ENCODE peak calls at places on chromosomes 4 and X, in five cellular contexts. S is stomach; J is GM23338; B is right atrium auricular region; C is CD4-positive, alpha-beta T cell. A is an unnamed sample. For H3K27me3, the result is how much of the 10 kb centered on the place peaks cover.

GRCh38 chrX:151901821-151902220 is 10.9 kb upstream of the MAGEA4 start:
- DNase-seq in S (no peak), J (no peak), B (no peak), C (no peak), A (no peak)

GRCh38 chrX:15838017-15838416 is 16.6 kb downstream of the AP1S2 start:
- DNase-seq in S (no peak), J (peak), B (no peak), C (no peak), A (no peak)

GRCh38 chr4:150656882-150657281 is 74.9 kb downstream of the MAB21L2 start:
- DNase-seq in S (no peak), J (no peak), B (no peak), C (no peak), A (no peak)

GRCh38 chr4:14669418-14669817 is 332.9 kb upstream of the CPEB2 start:
- DNase-seq in S (no peak), J (no peak), B (no peak), C (no peak), A (no peak)

GRCh38 chr4:102500371-102501175 is 586 bp upstream of the NFKB1 start:
- DNase-seq in S (peak), J (peak), B (peak), C (peak), A (no peak)

GRCh38 chr4:54281060-54281781 is 52.1 kb downstream of the PDGFRA start:
- DNase-seq in S (peak), J (peak), B (peak), C (no peak), A (peak)

GRCh38 chr4:189784651-189785050 is 156.0 kb upstream of the FRG1 start:
- DNase-seq in S (no peak), J (no peak), B (no peak), C (no peak), A (no peak)

GRCh38 chr4:112214397-112215264 is 17.0 kb upstream of the AP1AR start:
- DNase-seq in S (no peak), J (peak), B (no peak), C (no peak), A (no peak)

GRCh38 chrX:49067285-49068120 is 6.3 kb downstream of the PRAF2 start:
- DNase-seq in S (no peak), J (no peak), B (no peak), C (no peak), A (no peak)

GRCh38 chr4:3197366-3198105 is 51.4 kb upstream of the MSANTD1 start:
- DNase-seq in S (no peak), J (no peak), B (no peak), C (no peak), A (no peak)

GRCh38 chr4:78310056-78310731 is 241.4 kb upstream of the ANXA3 start:
- DNase-seq in S (no peak), J (no peak), B (no peak), C (no peak), A (no peak)

GRCh38 chr4:102308032-102308799 is 37.1 kb downstream of the SLC39A8 start:
- DNase-seq in S (no peak), J (no peak), B (no peak), C (no peak), A (no peak)

GRCh38 chrX:34656842-34657780 is at the start of gene TMEM47:
- DNase-seq in S (peak), J (peak), B (peak), C (no peak), A (no peak)

GRCh38 chrX:129678176-129678880 is 23.6 kb upstream of the APLN start:
- DNase-seq in S (peak), J (peak), B (no peak), C (peak), A (no peak)

GRCh38 chrX:39497717-39498265 is 600.0 kb downstream of the BCOR start:
- DNase-seq in S (no peak), J (no peak), B (no peak), C (no peak), A (no peak)

GRCh38 chr4:56803473-56803872 is 18.0 kb downstream of the SPINK2 start:
- DNase-seq in S (no peak), J (no peak), B (no peak), C (no peak), A (no peak)

GRCh38 chrX:12360389-12360788 is 222.1 kb downstream of the FRMPD4 start:
- DNase-seq in S (no peak), J (no peak), B (no peak), C (no peak), A (no peak)

GRCh38 chrX:110301194-110301593 is 16.7 kb downstream of the AMMECR1 start:
- DNase-seq in S (no peak), J (no peak), B (no peak), C (no peak), A (no peak)

GRCh38 chr4:100679926-100680325 is 162.1 kb upstream of the EMCN start:
- DNase-seq in S (no peak), J (no peak), B (no peak), C (no peak), A (no peak)

GRCh38 chrX:123087326-123087725 is 96.8 kb upstream of the GRIA3 start:
- DNase-seq in S (no peak), J (no peak), B (no peak), C (no peak), A (no peak)

GRCh38 chr4:141637565-141637964 is 1.2 kb downstream of the IL15 start:
- DNase-seq in S (no peak), J (no peak), B (no peak), C (no peak), A (no peak)

GRCh38 chr4:36256398-36256828 is 12.1 kb upstream of the ARAP2 start:
- DNase-seq in S (no peak), J (no peak), B (no peak), C (no peak), A (no peak)

GRCh38 chr4:186627226-186627865 is 72.0 kb upstream of the MTNR1A start:
- DNase-seq in S (no peak), J (peak), B (no peak), C (no peak), A (no peak)

GRCh38 chr4:8198206-8198905 is 734 bp upstream of the SH3TC1 start:
- DNase-seq in S (peak), J (no peak), B (no peak), C (no peak), A (no peak)

GRCh38 chrX:108722561-108722960 is 13.8 kb downstream of the IRS4 start:
- DNase-seq in S (no peak), J (no peak), B (no peak), C (no peak), A (no peak)

GRCh38 chr4:34492414-34492813 is 1751.9 kb downstream of the ARAP2 start:
- DNase-seq in S (no peak), J (no peak), B (no peak), C (no peak), A (no peak)

GRCh38 chrX:15241258-15241657 is 28.6 kb downstream of the ASB9 start:
- DNase-seq in S (no peak), J (no peak), B (no peak), C (no peak), A (no peak)

GRCh38 chr4:113300384-113301011 is 251.0 kb downstream of the ANK2 start:
- DNase-seq in S (no peak), J (peak), B (peak), C (no peak), A (no peak)

GRCh38 chrX:85698921-85699320 is 319.5 kb upstream of the POF1B start:
- DNase-seq in S (no peak), J (peak), B (no peak), C (no peak), A (no peak)

GRCh38 chrX:1289535-1289934 is 20.9 kb downstream of the CSF2RA start:
- DNase-seq in S (no peak), J (no peak), B (no peak), C (no peak), A (no peak)

GRCh38 chr4:25941441-25941840 is 27.4 kb downstream of the SMIM20 start:
- DNase-seq in S (no peak), J (no peak), B (no peak), C (no peak), A (no peak)

GRCh38 chr4:25936696-25937095 is 22.7 kb downstream of the SMIM20 start:
- DNase-seq in S (no peak), J (no peak), B (no peak), C (no peak), A (no peak)

GRCh38 chr4:25938251-25939186 is 24.5 kb downstream of the SMIM20 start:
- DNase-seq in S (no peak), J (no peak), B (peak), C (no peak), A (no peak)

GRCh38 chr4:25937801-25938200 is 23.8 kb downstream of the SMIM20 start:
- DNase-seq in S (no peak), J (no peak), B (no peak), C (no peak), A (no peak)

DNA sequence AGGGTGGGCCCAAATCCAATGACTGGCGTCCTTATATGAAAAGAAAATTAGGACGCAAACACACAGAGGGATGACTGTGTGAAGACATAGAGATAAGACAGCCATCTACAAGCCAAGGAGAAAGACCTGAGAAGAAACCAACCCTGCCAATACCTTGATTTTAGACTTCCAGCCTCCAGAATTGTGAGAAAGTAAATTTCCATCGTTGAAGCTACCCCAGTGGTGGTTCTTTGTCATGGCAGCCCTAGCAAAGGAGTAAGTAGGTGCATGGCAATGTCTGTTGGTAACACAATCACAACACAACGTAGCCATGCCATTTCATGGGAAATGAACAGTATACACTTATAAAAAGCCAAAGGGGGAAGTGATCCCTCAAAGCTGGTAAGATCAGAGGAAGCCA is 25.3 kb downstream of the SMIM20 start:
- DNase-seq in S (no peak), J (peak), B (no peak), C (no peak), A (no peak)
- TF ChIP-seq CTCF in S (no peak), J (peak), B (no peak), C (no peak), A (no peak)

GRCh38 chr4:61442936-61443335 is 242.8 kb downstream of the ADGRL3 start:
- DNase-seq in S (no peak), J (no peak), B (no peak), C (no peak), A (no peak)
- H3K27ac ChIP-seq in S (no peak), J (no peak), B (no peak), C (no peak), A (no peak)

GRCh38 chr4:139555705-139556070 is 331 bp downstream of the SETD7 start:
- DNase-seq in S (peak), J (no peak), B (peak), C (no peak), A (no peak)

GRCh38 chr4:139557506-139558110 is 1.6 kb upstream of the SETD7 start:
- DNase-seq in S (peak), J (peak), B (no peak), C (no peak), A (no peak)

GRCh38 chr4:139556735-139557505 is 901 bp upstream of the SETD7 start:
- DNase-seq in S (peak), J (peak), B (peak), C (peak), A (peak)

GRCh38 chr4:139555073-139555704 is 830 bp downstream of the SETD7 start:
- DNase-seq in S (peak), J (peak), B (peak), C (peak), A (peak)

DNA sequence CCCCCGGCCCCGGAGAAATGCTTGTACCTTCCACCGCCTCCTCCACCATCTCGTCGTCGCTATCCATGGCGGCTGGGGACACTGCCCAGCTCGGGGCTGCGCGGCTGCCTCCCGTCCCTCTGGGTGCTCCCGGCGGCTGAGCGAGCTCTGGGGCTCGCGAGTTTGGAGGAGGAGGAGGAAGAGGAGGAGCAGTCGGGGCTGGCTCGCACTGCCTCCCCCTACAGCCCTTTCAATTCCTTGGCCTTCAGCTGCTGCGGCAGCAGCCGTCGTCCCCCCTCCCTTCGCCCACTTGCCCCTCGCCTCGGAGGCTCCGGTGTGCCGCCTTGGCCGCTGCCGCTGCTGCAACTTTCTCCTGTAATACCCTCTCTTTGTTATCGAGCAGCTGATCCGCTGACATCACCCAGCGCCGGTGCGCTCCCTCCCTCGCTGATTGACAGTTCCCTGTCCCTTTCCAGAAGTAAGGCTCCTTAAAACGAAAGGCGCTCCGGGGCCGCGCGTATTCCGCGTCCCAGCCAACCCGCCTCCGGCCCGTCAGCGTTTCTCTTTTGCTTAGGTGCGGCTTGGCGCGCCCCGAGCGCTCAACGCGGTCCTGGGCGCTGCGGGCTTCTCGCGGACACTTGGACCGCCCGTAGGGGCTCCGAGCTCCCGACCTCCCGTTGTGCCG is at the start of gene SETD7:
- DNase-seq in S (peak), J (peak), B (peak), C (peak), A (peak)
- H3K27me3 ChIP-seq in S (under half), J (half or more), B (under half), C (under half), A (under half)

DNA sequence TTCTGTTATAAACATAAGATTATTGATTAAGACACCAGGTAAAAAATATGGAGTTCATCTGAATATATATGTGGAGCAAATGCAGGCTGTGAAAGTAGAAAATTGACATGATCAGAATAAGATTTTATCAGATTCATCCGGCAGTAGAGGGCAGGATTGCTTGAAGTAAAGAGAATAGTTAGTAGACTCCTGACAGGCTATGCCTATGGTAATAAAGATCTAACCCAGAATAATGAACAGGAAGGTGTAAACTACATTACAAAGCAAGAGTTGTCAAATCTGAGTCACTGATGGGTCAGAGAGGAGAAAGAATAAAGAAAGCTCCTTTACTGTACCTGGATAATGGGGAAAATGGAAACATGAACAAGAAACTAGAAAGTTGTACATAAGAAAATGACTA is 20.8 kb upstream of the TMEM184C start:
- DNase-seq in S (no peak), J (no peak), B (no peak), C (no peak), A (no peak)
- TF ChIP-seq CTCF in S (no peak), J (peak), B (no peak), C (no peak), A (no peak)

GRCh38 chr4:146267826-146268225 is 53.5 kb downstream of the REELD1 start:
- DNase-seq in S (no peak), J (no peak), B (no peak), C (no peak), A (no peak)
- H3K27ac ChIP-seq in S (no peak), J (no peak), B (no peak), C (no peak), A (no peak)

GRCh38 chrX:68939868-68940267 is 111.0 kb downstream of the EFNB1 start:
- DNase-seq in S (no peak), J (no peak), B (peak), C (no peak), A (no peak)

GRCh38 chrX:68938244-68939004 is 109.6 kb downstream of the EFNB1 start:
- DNase-seq in S (no peak), J (no peak), B (peak), C (no peak), A (no peak)

GRCh38 chrX:68942141-68942540 is 113.3 kb downstream of the EFNB1 start:
- DNase-seq in S (peak), J (no peak), B (peak), C (no peak), A (no peak)

GRCh38 chrX:68941385-68941952 is 112.6 kb downstream of the EFNB1 start:
- DNase-seq in S (no peak), J (no peak), B (peak), C (no peak), A (no peak)

GRCh38 chrX:68940601-68941000 is 111.8 kb downstream of the EFNB1 start:
- DNase-seq in S (no peak), J (no peak), B (peak), C (no peak), A (no peak)
- H3K27me3 ChIP-seq in S (under half), J (under half), B (under half), C (under half), A (under half)

GRCh38 chrX:30373479-30373878 is 64.3 kb upstream of the NR0B1 start:
- DNase-seq in S (no peak), J (no peak), B (no peak), C (no peak), A (no peak)
- TF ChIP-seq CTCF in S (no peak), J (no peak), B (no peak), C (no peak), A (no peak)

GRCh38 chr4:132269303-132269990 is 879.6 kb upstream of the PCDH10 start:
- DNase-seq in S (no peak), J (no peak), B (no peak), C (no peak), A (no peak)
- H3K27ac ChIP-seq in S (no peak), J (no peak), B (no peak), C (no peak), A (no peak)

DNA sequence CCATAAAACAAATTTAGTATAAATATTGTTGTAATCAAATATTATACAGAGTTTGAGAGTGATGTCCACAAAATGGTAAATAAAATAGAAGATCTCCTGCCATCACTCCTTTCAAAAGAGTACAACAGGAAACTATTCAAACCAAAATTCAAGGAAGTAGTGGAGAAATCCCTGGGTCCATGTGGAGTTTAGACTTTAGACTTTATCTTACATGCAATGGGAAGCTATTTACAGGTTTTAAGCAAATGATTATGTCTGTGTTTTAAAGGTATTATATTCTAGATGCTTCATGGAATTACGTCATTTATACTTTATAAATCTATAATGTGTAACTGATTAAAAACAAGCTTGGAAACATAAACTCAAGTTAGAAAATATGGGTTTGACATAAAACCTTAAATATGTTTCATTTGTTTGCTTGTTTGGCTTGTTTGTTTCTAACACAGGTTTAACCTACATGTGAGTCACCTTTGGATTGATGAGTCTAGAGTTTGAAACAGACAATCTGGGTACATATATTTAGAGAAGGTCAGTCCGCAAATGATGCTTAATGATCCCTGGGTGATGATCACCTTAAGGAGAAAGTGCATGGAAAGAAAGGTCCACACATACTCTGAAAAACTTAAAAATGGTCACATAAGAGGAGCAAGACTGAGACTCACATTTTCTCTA is 519.6 kb upstream of the AGA start:
- DNase-seq in S (no peak), J (no peak), B (no peak), C (no peak), A (no peak)
- H3K27me3 ChIP-seq in S (under half), J (under half), B (under half), C (under half), A (under half)

GRCh38 chrX:126339926-126340325 is 173.8 kb upstream of the DCAF12L2 start:
- DNase-seq in S (no peak), J (no peak), B (no peak), C (no peak), A (no peak)
- TF ChIP-seq CTCF in S (no peak), J (no peak), B (no peak), C (no peak), A (no peak)